ENCODE peak calls at places on chromosome 3, in eight cellular contexts. O is neural progenitor cell, M is uterus, V is fibroblast of mammary gland, Y is neural crest cell, E is AG20443, C is foreskin keratinocyte, N is progenitor cell of endocrine pancreas. U is an unnamed sample.
A peak's percentile ranks its signal among the peaks of the same experiment; 100 is the strongest.

GRCh38 chr3:146702237-146702636 is 97.1 kb upstream of the PLSCR5 start:
- DNase-seq in O (no peak), M (no peak), V (no peak), Y (no peak), E (no peak), C (no peak), N (no peak), U (no peak)

GRCh38 chr3:69329897-69330296 is 56.0 kb downstream of the FRMD4B start:
- DNase-seq in O (no peak), M (no peak), V (peak; percentile 2), Y (no peak), E (peak; percentile 69), C (no peak), N (no peak), U (peak; percentile 63)

GRCh38 chr3:69161587-69162196 is 39.3 kb upstream of the LMOD3 start:
- DNase-seq in O (peak; percentile 54), M (peak; percentile 27), V (peak; percentile 63), Y (peak; percentile 18), E (peak; percentile 79), C (peak; percentile 14), N (no peak), U (peak; percentile 43)

GRCh38 chr3:144470646-144471045 is 499.0 kb downstream of the DIPK2A start:
- DNase-seq in O (no peak), M (no peak), V (no peak), Y (no peak), E (no peak), C (no peak), N (no peak), U (no peak)

GRCh38 chr3:157573281-157573680 is 70.1 kb upstream of the VEPH1 start:
- DNase-seq in O (no peak), M (no peak), V (no peak), Y (no peak), E (peak; percentile 35), C (no peak), N (no peak), U (peak; percentile 75)

GRCh38 chr3:111745786-111746185 is 113.3 kb upstream of the PHLDB2 start:
- DNase-seq in O (no peak), M (no peak), V (no peak), Y (no peak), E (no peak), C (no peak), N (no peak), U (no peak)

GRCh38 chr3:10170915-10171478 is 6.3 kb downstream of the IRAK2 start:
- DNase-seq in O (no peak), M (no peak), V (peak; percentile 29), Y (no peak), E (no peak), C (no peak), N (no peak), U (no peak)

GRCh38 chr3:8987673-8988655 is 24.7 kb upstream of the RAD18 start:
- DNase-seq in O (peak; percentile 83), M (peak; percentile 49), V (peak; percentile 64), Y (peak; percentile 77), E (peak; percentile 86), C (no peak), N (peak; percentile 61), U (peak; percentile 41)